ENCODE peak calls at places on chromosomes 12 and 14, in four cellular contexts. One of them, this sample, is unnamed.

GRCh38 chr12:93434305-93434704 is 7.4 kb downstream of the UBE2N start:
- DNase-seq in activated CD8-positive, alpha-beta memory T cell treated with anti-CD3 and anti-CD28 coated beads, Interleukin-2, amount 10 ng/mL, durations not matched to agents 7 days and 5 days: no peak
- DNase-seq in fibroblast of lung: peak; percentile 24
- DNase-seq in putamen: no peak
- DNase-seq in this sample: no peak

GRCh38 chr14:76863724-76864407 is 37.7 kb downstream of the LRRC74A start:
- DNase-seq in activated CD8-positive, alpha-beta memory T cell treated with anti-CD3 and anti-CD28 coated beads, Interleukin-2, amount 10 ng/mL, durations not matched to agents 7 days and 5 days: no peak
- DNase-seq in fibroblast of lung: no peak
- DNase-seq in putamen: peak; percentile 55
- DNase-seq in this sample: peak; percentile 66

GRCh38 chr14:67285876-67286452 is 44.7 kb downstream of the PALS1 start:
- DNase-seq in activated CD8-positive, alpha-beta memory T cell treated with anti-CD3 and anti-CD28 coated beads, Interleukin-2, amount 10 ng/mL, durations not matched to agents 7 days and 5 days: no peak
- DNase-seq in fibroblast of lung: peak; percentile 44
- DNase-seq in putamen: peak; percentile 47
- DNase-seq in this sample: peak; percentile 69

GRCh38 chr12:5083955-5084849 is 40.5 kb downstream of the KCNA5 start:
- DNase-seq in activated CD8-positive, alpha-beta memory T cell treated with anti-CD3 and anti-CD28 coated beads, Interleukin-2, amount 10 ng/mL, durations not matched to agents 7 days and 5 days: no peak
- DNase-seq in fibroblast of lung: peak; percentile 83
- DNase-seq in putamen: peak; percentile 58
- DNase-seq in this sample: peak; percentile 73

GRCh38 chr14:103802353-103802752 is 45.0 kb downstream of the PPP1R13B start:
- DNase-seq in activated CD8-positive, alpha-beta memory T cell treated with anti-CD3 and anti-CD28 coated beads, Interleukin-2, amount 10 ng/mL, durations not matched to agents 7 days and 5 days: no peak
- DNase-seq in fibroblast of lung: no peak
- DNase-seq in putamen: peak; percentile 66
- DNase-seq in this sample: no peak

GRCh38 chr12:101040936-101041335 is 169.1 kb downstream of the SLC5A8 start:
- DNase-seq in activated CD8-positive, alpha-beta memory T cell treated with anti-CD3 and anti-CD28 coated beads, Interleukin-2, amount 10 ng/mL, durations not matched to agents 7 days and 5 days: no peak
- DNase-seq in fibroblast of lung: peak; percentile 5
- DNase-seq in putamen: no peak
- DNase-seq in this sample: no peak

GRCh38 chr14:20684662-20685456 is 499 bp downstream of the RNASE4 start:
- DNase-seq in activated CD8-positive, alpha-beta memory T cell treated with anti-CD3 and anti-CD28 coated beads, Interleukin-2, amount 10 ng/mL, durations not matched to agents 7 days and 5 days: no peak
- DNase-seq in fibroblast of lung: peak; percentile 70
- DNase-seq in putamen: no peak
- DNase-seq in this sample: peak; percentile 41

GRCh38 chr14:84228702-84229101 is 1301.2 kb upstream of the FLRT2 start:
- DNase-seq in activated CD8-positive, alpha-beta memory T cell treated with anti-CD3 and anti-CD28 coated beads, Interleukin-2, amount 10 ng/mL, durations not matched to agents 7 days and 5 days: no peak
- DNase-seq in fibroblast of lung: no peak
- DNase-seq in putamen: no peak
- DNase-seq in this sample: no peak